ENCODE peak calls at places on chromosome 1, in eight cellular contexts. M is endodermal cell, O is astrocyte of the spinal cord, G is NCI-H446, C is LoVo, D is GDM1, P is fibroblast of lung, L is mesothelial cell of epicardium. Q is an unnamed sample.

GRCh38 chr1:202229376-202229775 is 35.8 kb downstream of the LGR6 start:
- DNase-seq in M (no peak), O (no peak), G (no peak), C (no peak), D (no peak), P (no peak), L (no peak), Q (peak)

GRCh38 chr1:15680614-15681345 is 3.3 kb upstream of the PLEKHM2 start:
- DNase-seq in M (no peak), O (peak), G (no peak), C (no peak), D (no peak), P (peak), L (no peak), Q (peak)

GRCh38 chr1:235330918-235331285 is 2.5 kb downstream of the GGPS1 start:
- DNase-seq in M (no peak), O (no peak), G (no peak), C (no peak), D (no peak), P (no peak), L (no peak), Q (no peak)

GRCh38 chr1:89104147-89104546 is 21.8 kb downstream of the GBP2 start:
- DNase-seq in M (no peak), O (no peak), G (no peak), C (no peak), D (no peak), P (no peak), L (no peak), Q (no peak)

GRCh38 chr1:94919241-94920030 is 7.5 kb downstream of the CNN3 start:
- DNase-seq in M (no peak), O (no peak), G (no peak), C (no peak), D (no peak), P (no peak), L (no peak), Q (peak)

GRCh38 chr1:3035871-3036645 is 14.8 kb downstream of the ACTRT2 start:
- DNase-seq in M (no peak), O (no peak), G (no peak), C (no peak), D (no peak), P (no peak), L (peak), Q (no peak)

GRCh38 chr1:107254306-107254705 is 113.5 kb downstream of the NTNG1 start:
- DNase-seq in M (peak), O (no peak), G (no peak), C (no peak), D (no peak), P (no peak), L (no peak), Q (no peak)

GRCh38 chr1:234515821-234516241 is 36.9 kb upstream of the TARBP1 start:
- DNase-seq in M (no peak), O (peak), G (no peak), C (peak), D (no peak), P (peak), L (no peak), Q (peak)